ENCODE peak calls at places on chromosomes 4 and X, in six cellular contexts. One of them, this sample, is unnamed.

GRCh38 chr4:110926841-110927400 is 304.0 kb upstream of the PITX2 start:
- DNase-seq in HCT116: no peak
- DNase-seq in K562: no peak
- DNase-seq in H1: no peak
- DNase-seq in GM23338: no peak
- DNase-seq in GM12878: no peak
- DNase-seq in this sample: no peak

GRCh38 chrX:15576019-15576418 is 24.7 kb downstream of the ACE2 start:
- DNase-seq in HCT116: no peak
- DNase-seq in K562: no peak
- DNase-seq in H1: no peak
- DNase-seq in GM23338: no peak
- DNase-seq in GM12878: no peak
- DNase-seq in this sample: no peak

GRCh38 chrX:128897611-128898010 is 625.7 kb downstream of the SMARCA1 start:
- DNase-seq in HCT116: no peak
- DNase-seq in K562: no peak
- DNase-seq in H1: no peak
- DNase-seq in GM23338: no peak
- DNase-seq in GM12878: no peak
- DNase-seq in this sample: no peak

GRCh38 chr4:56972832-56973231 is 4.6 kb downstream of the NOA1 start:
- DNase-seq in HCT116: no peak
- DNase-seq in K562: no peak
- DNase-seq in H1: no peak
- DNase-seq in GM23338: no peak
- DNase-seq in GM12878: no peak
- DNase-seq in this sample: no peak

GRCh38 chr4:182944484-182945227 is 27.5 kb upstream of the DCTD start:
- DNase-seq in HCT116: no peak
- DNase-seq in K562: no peak
- DNase-seq in H1: no peak
- DNase-seq in GM23338: no peak
- DNase-seq in GM12878: no peak
- DNase-seq in this sample: no peak

GRCh38 chrX:63959975-63960374 is 175.0 kb upstream of the ARHGEF9 start:
- DNase-seq in HCT116: no peak
- DNase-seq in K562: no peak
- DNase-seq in H1: no peak
- DNase-seq in GM23338: peak
- DNase-seq in GM12878: no peak
- DNase-seq in this sample: no peak

GRCh38 chrX:46665232-46666162 is 91.9 kb downstream of the CHST7 start:
- DNase-seq in HCT116: no peak
- DNase-seq in K562: no peak
- DNase-seq in H1: no peak
- DNase-seq in GM23338: no peak
- DNase-seq in GM12878: no peak
- DNase-seq in this sample: no peak

GRCh38 chr4:3043272-3044020 is 30.9 kb downstream of the HTT-AS start:
- DNase-seq in HCT116: no peak
- DNase-seq in K562: no peak
- DNase-seq in H1: no peak
- DNase-seq in GM23338: no peak
- DNase-seq in GM12878: no peak
- DNase-seq in this sample: no peak

GRCh38 chr4:29326816-29327215 is 1393.4 kb upstream of the PCDH7 start:
- DNase-seq in HCT116: no peak
- DNase-seq in K562: no peak
- DNase-seq in H1: no peak
- DNase-seq in GM23338: no peak
- DNase-seq in GM12878: no peak
- DNase-seq in this sample: no peak

GRCh38 chr4:110211007-110211769 is 12.8 kb upstream of the ELOVL6 start:
- DNase-seq in HCT116: no peak
- DNase-seq in K562: peak
- DNase-seq in H1: no peak
- DNase-seq in GM23338: peak
- DNase-seq in GM12878: no peak
- DNase-seq in this sample: no peak

GRCh38 chrX:259692-260355 is 21.4 kb upstream of the PLCXD1 start:
- DNase-seq in HCT116: no peak
- DNase-seq in K562: peak
- DNase-seq in H1: no peak
- DNase-seq in GM23338: peak
- DNase-seq in GM12878: no peak
- DNase-seq in this sample: no peak

GRCh38 chr4:139315221-139315675 is 13.0 kb upstream of the NDUFC1 start:
- DNase-seq in HCT116: no peak
- DNase-seq in K562: no peak
- DNase-seq in H1: no peak
- DNase-seq in GM23338: no peak
- DNase-seq in GM12878: peak
- DNase-seq in this sample: no peak

GRCh38 chr4:182518421-182518820 is 275.2 kb downstream of the TENM3 start:
- DNase-seq in HCT116: no peak
- DNase-seq in K562: no peak
- DNase-seq in H1: no peak
- DNase-seq in GM23338: peak
- DNase-seq in GM12878: no peak
- DNase-seq in this sample: no peak

GRCh38 chr4:173522160-173522873 is 7.7 kb downstream of the HAND2 start:
- DNase-seq in HCT116: no peak
- DNase-seq in K562: peak
- DNase-seq in H1: no peak
- DNase-seq in GM23338: peak
- DNase-seq in GM12878: no peak
- DNase-seq in this sample: no peak

GRCh38 chr4:184599492-184600135 is 49.6 kb downstream of the CASP3 start:
- DNase-seq in HCT116: no peak
- DNase-seq in K562: no peak
- DNase-seq in H1: no peak
- DNase-seq in GM23338: no peak
- DNase-seq in GM12878: no peak
- DNase-seq in this sample: no peak

GRCh38 chr4:41877020-41877796 is 58.0 kb upstream of the TMEM33 start:
- DNase-seq in HCT116: no peak
- DNase-seq in K562: no peak
- DNase-seq in H1: no peak
- DNase-seq in GM23338: peak
- DNase-seq in GM12878: no peak
- DNase-seq in this sample: no peak

GRCh38 chrX:45347877-45348675 is 147.4 kb upstream of the DIPK2B start:
- DNase-seq in HCT116: no peak
- DNase-seq in K562: no peak
- DNase-seq in H1: no peak
- DNase-seq in GM23338: no peak
- DNase-seq in GM12878: no peak
- DNase-seq in this sample: no peak

GRCh38 chr4:99945718-99946345 is 586 bp downstream of the DNAJB14 start:
- DNase-seq in HCT116: no peak
- DNase-seq in K562: peak
- DNase-seq in H1: no peak
- DNase-seq in GM23338: peak
- DNase-seq in GM12878: no peak
- DNase-seq in this sample: no peak

GRCh38 chrX:73563740-73564073 is 710 bp downstream of the CHIC1 start:
- DNase-seq in HCT116: no peak
- DNase-seq in K562: no peak
- DNase-seq in H1: no peak
- DNase-seq in GM23338: no peak
- DNase-seq in GM12878: peak
- DNase-seq in this sample: no peak

GRCh38 chr4:90444904-90445303 is 317.7 kb downstream of the CCSER1 start:
- DNase-seq in HCT116: no peak
- DNase-seq in K562: no peak
- DNase-seq in H1: no peak
- DNase-seq in GM23338: no peak
- DNase-seq in GM12878: no peak
- DNase-seq in this sample: no peak

GRCh38 chrX:4642114-4642513 is 928.7 kb upstream of the PRKX start:
- DNase-seq in HCT116: no peak
- DNase-seq in K562: no peak
- DNase-seq in H1: no peak
- DNase-seq in GM23338: no peak
- DNase-seq in GM12878: no peak
- DNase-seq in this sample: no peak

GRCh38 chrX:21374163-21374993 is at the start of gene CNKSR2:
- DNase-seq in HCT116: no peak
- DNase-seq in K562: no peak
- DNase-seq in H1: no peak
- DNase-seq in GM23338: peak
- DNase-seq in GM12878: no peak
- DNase-seq in this sample: no peak

GRCh38 chr4:154073107-154073817 is 284.4 kb upstream of the SFRP2 start:
- DNase-seq in HCT116: no peak
- DNase-seq in K562: no peak
- DNase-seq in H1: no peak
- DNase-seq in GM23338: no peak
- DNase-seq in GM12878: no peak
- DNase-seq in this sample: no peak

GRCh38 chrX:149504226-149504914 is 736 bp downstream of the IDS start:
- DNase-seq in HCT116: no peak
- DNase-seq in K562: peak
- DNase-seq in H1: no peak
- DNase-seq in GM23338: peak
- DNase-seq in GM12878: no peak
- DNase-seq in this sample: no peak

DNA sequence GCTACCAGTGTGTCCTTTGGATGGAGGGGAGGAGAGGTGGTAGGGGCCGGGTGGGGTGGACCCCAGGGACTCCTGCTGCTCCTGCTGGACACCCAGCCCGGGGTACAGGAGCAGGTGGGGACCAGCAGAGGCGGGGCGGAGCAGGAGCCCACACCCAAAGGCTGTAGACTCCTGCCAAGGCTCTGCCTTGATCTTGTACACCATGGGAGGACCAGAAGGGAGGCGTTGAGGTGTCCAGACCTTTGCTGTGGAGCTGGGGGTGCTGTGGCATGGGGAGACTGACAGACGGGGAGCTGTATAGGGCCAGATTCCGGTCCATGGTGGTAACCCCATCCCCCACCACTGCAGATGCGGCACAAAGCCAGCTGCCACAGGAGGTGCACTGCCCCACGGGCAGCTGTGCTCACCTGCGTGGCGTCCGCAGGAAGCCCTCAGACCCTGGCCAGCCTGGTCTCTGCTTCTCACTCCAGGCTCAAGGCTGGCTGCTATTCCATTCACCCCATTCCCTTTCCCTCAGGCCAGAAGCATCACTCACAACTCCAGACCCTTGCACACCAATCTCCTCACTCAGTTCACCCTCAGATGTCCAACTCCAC is 5.0 kb upstream of the SLC26A1 start:
- DNase-seq in HCT116: no peak
- DNase-seq in K562: peak
- DNase-seq in H1: no peak
- DNase-seq in GM23338: no peak
- DNase-seq in GM12878: no peak
- DNase-seq in this sample: no peak
- TF ChIP-seq EZH2 in HCT116: no peak
- TF ChIP-seq EZH2 in K562: no peak
- TF ChIP-seq EZH2 in H1: no peak
- TF ChIP-seq EZH2 in GM23338: peak
- TF ChIP-seq EZH2 in GM12878: no peak
- TF ChIP-seq EZH2 in this sample: no peak

DNA sequence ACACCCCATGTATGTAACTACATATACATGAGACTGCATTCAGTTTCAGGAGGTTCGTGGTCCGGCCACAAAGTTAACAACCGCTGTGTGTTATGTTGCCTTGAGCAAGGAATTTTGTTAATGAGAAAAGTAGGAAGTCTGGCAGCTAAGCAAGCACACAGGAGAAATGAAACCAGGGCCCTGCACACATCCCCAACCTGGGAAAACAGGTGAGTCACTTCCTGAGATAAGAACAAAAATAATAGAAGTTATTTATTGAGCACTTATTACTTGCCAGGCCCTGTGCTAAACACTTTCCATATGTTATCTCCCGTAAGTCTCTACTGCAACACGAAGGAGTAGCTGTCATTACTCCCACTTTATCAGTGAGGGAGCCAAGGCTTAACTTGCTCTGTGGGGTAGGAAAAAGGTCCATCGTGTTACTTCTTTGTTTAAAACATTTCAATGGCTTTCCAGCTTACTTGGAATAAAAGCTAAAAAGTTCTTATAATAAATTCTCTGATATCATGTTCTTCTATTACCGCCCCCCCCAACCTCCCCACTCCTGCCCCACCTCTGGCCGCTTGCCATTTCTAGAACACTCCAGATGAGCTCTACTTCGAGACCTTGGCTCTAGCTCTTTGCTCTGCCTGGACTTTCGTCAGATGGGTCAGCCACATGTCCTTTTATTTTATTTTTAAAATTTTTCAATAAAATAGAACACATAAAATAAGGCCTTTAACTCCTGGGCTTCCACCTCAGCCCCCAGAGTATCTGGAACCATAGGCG is 36.2 kb upstream of the PLAC8 start:
- DNase-seq in HCT116: no peak
- DNase-seq in K562: no peak
- DNase-seq in H1: no peak
- DNase-seq in GM23338: no peak
- DNase-seq in GM12878: no peak
- DNase-seq in this sample: no peak
- H3K27ac ChIP-seq in HCT116: no peak
- H3K27ac ChIP-seq in K562: no peak
- H3K27ac ChIP-seq in H1: no peak
- H3K27ac ChIP-seq in GM23338: no peak
- H3K27ac ChIP-seq in GM12878: no peak
- H3K27ac ChIP-seq in this sample: no peak

GRCh38 chr4:8228319-8229250 is 29.5 kb downstream of the SH3TC1 start:
- DNase-seq in HCT116: no peak
- DNase-seq in K562: peak
- DNase-seq in H1: no peak
- DNase-seq in GM23338: no peak
- DNase-seq in GM12878: peak
- DNase-seq in this sample: no peak
- TF ChIP-seq POLR2AphosphoS5 in HCT116: no peak
- TF ChIP-seq POLR2AphosphoS5 in K562: no peak
- TF ChIP-seq POLR2AphosphoS5 in H1: no peak
- TF ChIP-seq POLR2AphosphoS5 in GM23338: no peak
- TF ChIP-seq POLR2AphosphoS5 in GM12878: no peak
- TF ChIP-seq POLR2AphosphoS5 in this sample: no peak

GRCh38 chr4:92305148-92305877 is 1.5 kb downstream of the GRID2 start:
- DNase-seq in HCT116: peak
- DNase-seq in K562: no peak
- DNase-seq in H1: peak
- DNase-seq in GM23338: peak
- DNase-seq in GM12878: no peak
- DNase-seq in this sample: no peak

GRCh38 chr4:92305878-92306520 is 2.2 kb downstream of the GRID2 start:
- DNase-seq in HCT116: no peak
- DNase-seq in K562: no peak
- DNase-seq in H1: no peak
- DNase-seq in GM23338: peak
- DNase-seq in GM12878: no peak
- DNase-seq in this sample: no peak

GRCh38 chr4:92304073-92304472 is 307 bp downstream of the GRID2 start:
- DNase-seq in HCT116: no peak
- DNase-seq in K562: no peak
- DNase-seq in H1: no peak
- DNase-seq in GM23338: peak
- DNase-seq in GM12878: no peak
- DNase-seq in this sample: no peak

GRCh38 chr4:92304636-92305035 is 870 bp downstream of the GRID2 start:
- DNase-seq in HCT116: no peak
- DNase-seq in K562: no peak
- DNase-seq in H1: no peak
- DNase-seq in GM23338: peak
- DNase-seq in GM12878: no peak
- DNase-seq in this sample: no peak

GRCh38 chr4:92303621-92304027 is at the start of gene GRID2:
- DNase-seq in HCT116: peak
- DNase-seq in K562: no peak
- DNase-seq in H1: no peak
- DNase-seq in GM23338: peak
- DNase-seq in GM12878: no peak
- DNase-seq in this sample: no peak
- TF ChIP-seq EZH2 in HCT116: no peak
- TF ChIP-seq EZH2 in K562: no peak
- TF ChIP-seq EZH2 in H1: no peak
- TF ChIP-seq EZH2 in GM23338: no peak
- TF ChIP-seq EZH2 in GM12878: no peak
- TF ChIP-seq EZH2 in this sample: no peak